ENCODE peak calls at places on chromosomes 16 and 17, in four cellular contexts. One of them, this sample, is unnamed. For H3K4me1, the result is how much of the 10 kb centered on the place peaks cover.

GRCh38 chr17:76812968-76813367 is 55.2 kb upstream of the MGAT5B start:
- DNase-seq in stomach: no peak
- DNase-seq in IMR-90: no peak
- DNase-seq in aorta: no peak
- DNase-seq in this sample: no peak

GRCh38 chr17:78628547-78629435 is 51.6 kb upstream of the DNAH17 start:
- DNase-seq in IMR-90: no peak
- DNase-seq in stomach: no peak
- DNase-seq in aorta: peak
- DNase-seq in this sample: no peak

GRCh38 chr16:75402821-75403475 is 30.4 kb downstream of the CFDP1 start:
- DNase-seq in stomach: no peak
- DNase-seq in aorta: no peak
- DNase-seq in IMR-90: peak
- DNase-seq in this sample: peak

GRCh38 chr17:7072406-7072805 is 7.6 kb downstream of the CLEC10A start:
- DNase-seq in IMR-90: no peak
- DNase-seq in aorta: no peak
- DNase-seq in stomach: no peak
- DNase-seq in this sample: no peak

GRCh38 chr17:48442819-48443218 is 12.8 kb upstream of the SKAP1 start:
- DNase-seq in IMR-90: no peak
- DNase-seq in aorta: no peak
- DNase-seq in stomach: no peak
- DNase-seq in this sample: no peak

GRCh38 chr17:69503711-69504110 is 89.2 kb downstream of the MAP2K6 start:
- DNase-seq in aorta: no peak
- DNase-seq in IMR-90: no peak
- DNase-seq in stomach: no peak
- DNase-seq in this sample: no peak

GRCh38 chr16:16915771-16916170 is 536.8 kb downstream of the NPIPA7 start:
- DNase-seq in stomach: no peak
- DNase-seq in aorta: no peak
- DNase-seq in IMR-90: no peak
- DNase-seq in this sample: no peak

GRCh38 chr16:48054881-48055601 is 100.8 kb downstream of the ABCC12 start:
- DNase-seq in stomach: peak
- DNase-seq in aorta: no peak
- DNase-seq in IMR-90: peak
- DNase-seq in this sample: peak

GRCh38 chr17:75516619-75517276 is 420 bp downstream of the TSEN54 start:
- DNase-seq in IMR-90: no peak
- DNase-seq in aorta: no peak
- DNase-seq in stomach: no peak
- DNase-seq in this sample: no peak

GRCh38 chr17:68957944-68958343 is 2.8 kb upstream of the ABCA8 start:
- DNase-seq in aorta: no peak
- DNase-seq in IMR-90: no peak
- DNase-seq in stomach: no peak
- DNase-seq in this sample: no peak

GRCh38 chr16:12801511-12802042 is 2.1 kb downstream of the CPPED1 start:
- DNase-seq in stomach: no peak
- DNase-seq in IMR-90: peak
- DNase-seq in aorta: no peak
- DNase-seq in this sample: no peak

GRCh38 chr16:53950677-53951076 is 246.7 kb downstream of the FTO start:
- DNase-seq in IMR-90: no peak
- DNase-seq in stomach: no peak
- DNase-seq in aorta: no peak
- DNase-seq in this sample: no peak

GRCh38 chr17:64103751-64104364 is 26.1 kb downstream of the ERN1 start:
- DNase-seq in aorta: no peak
- DNase-seq in IMR-90: peak
- DNase-seq in stomach: no peak
- DNase-seq in this sample: no peak

GRCh38 chr16:54062361-54063346 is 223.9 kb downstream of the IRX3 start:
- DNase-seq in IMR-90: no peak
- DNase-seq in aorta: no peak
- DNase-seq in stomach: no peak
- DNase-seq in this sample: no peak

GRCh38 chr16:50023626-50024025 is 1.4 kb upstream of the CNEP1R1 start:
- DNase-seq in aorta: no peak
- DNase-seq in IMR-90: no peak
- DNase-seq in stomach: no peak
- DNase-seq in this sample: no peak

DNA sequence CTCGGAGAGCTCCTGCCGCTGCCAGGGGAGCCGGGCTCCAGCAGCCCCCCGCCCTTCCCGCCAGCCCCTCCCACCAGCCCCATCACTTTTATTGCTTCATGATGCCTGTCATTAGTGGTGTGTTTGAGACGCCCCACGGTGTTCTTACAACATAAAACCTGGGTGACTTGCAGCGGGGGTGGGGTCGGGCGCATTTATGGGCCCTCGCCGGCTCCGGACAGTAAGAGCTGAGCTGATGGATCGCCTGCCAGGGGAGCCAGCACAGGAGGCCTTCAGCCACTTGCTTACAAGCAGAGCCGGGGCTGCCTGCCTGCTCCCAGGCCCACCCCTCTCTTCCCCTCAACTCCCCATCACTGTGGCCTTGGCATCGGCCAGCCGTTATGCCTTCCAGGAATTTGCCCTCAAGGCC is 82.9 kb upstream of the CBX4 start:
- DNase-seq in stomach: no peak
- DNase-seq in aorta: no peak
- DNase-seq in IMR-90: no peak
- DNase-seq in this sample: peak
- H3K4me1 ChIP-seq in stomach: half or more
- H3K4me1 ChIP-seq in aorta: under half
- H3K4me1 ChIP-seq in IMR-90: under half
- H3K4me1 ChIP-seq in this sample: under half

GRCh38 chr16:82264781-82265180 is 94.8 kb upstream of the MPHOSPH6 start:
- DNase-seq in stomach: no peak
- DNase-seq in aorta: no peak
- DNase-seq in IMR-90: no peak
- DNase-seq in this sample: no peak
- H3K4me1 ChIP-seq in stomach: under half
- H3K4me1 ChIP-seq in aorta: under half
- H3K4me1 ChIP-seq in IMR-90: under half
- H3K4me1 ChIP-seq in this sample: under half

DNA sequence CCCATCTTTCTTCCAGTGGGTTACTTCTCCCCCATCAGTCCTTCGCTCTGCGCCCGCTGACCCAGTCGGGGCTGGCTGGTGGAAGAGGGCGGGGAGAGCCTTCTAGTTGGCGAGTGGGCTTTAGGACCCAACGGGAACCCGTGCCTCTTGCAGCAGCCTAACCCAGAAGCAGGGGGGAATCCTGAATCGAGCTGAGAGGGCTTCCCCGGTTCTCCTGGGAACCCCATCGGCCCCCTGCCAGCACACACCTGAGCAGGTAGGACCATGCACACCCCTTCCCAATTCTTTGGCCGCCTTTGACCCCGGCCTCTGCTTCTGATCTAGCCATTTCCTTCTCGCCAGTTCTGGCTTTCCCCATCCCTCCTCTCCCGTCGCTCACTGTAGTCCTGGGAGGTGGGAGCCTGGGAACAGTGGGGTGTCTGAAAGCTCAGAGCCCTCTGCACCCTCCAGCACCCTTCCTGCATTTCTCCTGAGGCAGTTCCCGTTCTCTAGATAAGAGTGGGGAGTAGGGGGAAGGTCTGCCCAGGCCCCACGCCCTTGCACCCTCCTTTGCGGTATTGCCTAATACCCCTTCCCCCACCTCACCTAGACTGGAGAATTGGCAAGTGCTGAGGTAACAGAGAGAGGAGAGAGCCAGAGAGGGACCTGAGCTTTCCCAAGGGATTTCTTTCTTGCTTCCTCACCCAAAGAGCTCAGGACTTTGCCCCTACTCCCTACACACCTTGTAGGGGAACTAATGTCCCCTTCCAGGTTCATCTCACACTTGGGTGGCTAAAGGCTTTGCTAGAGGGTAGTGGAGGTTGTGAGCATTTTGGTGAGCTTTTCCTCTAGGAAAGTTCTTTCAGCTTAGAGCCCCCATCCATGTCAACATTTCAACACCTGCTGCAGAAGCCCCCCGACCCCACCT is at the start of gene RARA:
- DNase-seq in IMR-90: no peak
- DNase-seq in aorta: no peak
- DNase-seq in stomach: peak
- DNase-seq in this sample: peak
- H3K4me1 ChIP-seq in IMR-90: half or more
- H3K4me1 ChIP-seq in aorta: under half
- H3K4me1 ChIP-seq in stomach: half or more
- H3K4me1 ChIP-seq in this sample: under half

DNA sequence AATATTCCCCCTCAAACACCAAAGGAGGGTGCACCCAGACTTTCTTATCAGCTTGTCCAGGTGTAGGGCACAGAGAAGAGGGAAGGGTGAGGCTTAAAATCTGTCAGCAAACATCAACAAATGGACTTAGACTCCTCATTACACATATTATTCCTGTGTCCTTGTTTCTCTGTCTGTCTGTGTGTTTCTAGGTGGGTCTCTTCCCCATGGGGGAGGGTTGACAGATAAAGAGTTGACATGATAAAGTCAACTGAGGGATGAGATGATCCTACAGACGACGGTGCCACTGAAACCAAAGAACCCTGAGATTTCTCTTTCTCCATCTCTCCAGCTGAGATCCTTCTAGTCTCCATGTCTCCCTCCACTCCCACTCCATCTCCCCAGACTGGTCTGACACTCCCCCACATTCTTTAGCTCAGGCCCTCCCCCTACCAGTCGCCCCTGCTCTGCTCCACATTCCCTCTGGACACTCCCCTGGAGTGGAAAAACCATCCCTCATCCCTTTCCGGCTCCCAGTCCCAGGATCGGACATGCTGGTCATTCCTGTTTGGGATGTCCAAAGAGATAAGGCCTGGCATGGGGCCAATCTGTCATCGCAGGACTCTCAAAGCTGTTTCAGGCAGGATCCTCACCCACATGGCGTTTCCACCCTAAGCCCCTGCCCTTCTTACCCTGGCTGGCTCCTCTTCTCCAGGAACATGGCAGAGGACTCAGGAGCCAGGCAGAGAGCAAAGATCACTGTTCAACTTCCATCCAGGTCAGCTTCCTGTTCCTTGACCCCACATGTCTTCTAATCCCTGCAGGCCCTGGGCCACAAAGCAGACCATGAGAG is 2.9 kb upstream of the ITGA3 start:
- DNase-seq in aorta: peak
- DNase-seq in IMR-90: peak
- DNase-seq in stomach: peak
- DNase-seq in this sample: peak
- H3K4me1 ChIP-seq in aorta: under half
- H3K4me1 ChIP-seq in IMR-90: under half
- H3K4me1 ChIP-seq in stomach: half or more
- H3K4me1 ChIP-seq in this sample: under half

GRCh38 chr16:88781140-88782077 is 3.6 kb downstream of the PIEZO1 start:
- DNase-seq in aorta: no peak
- DNase-seq in IMR-90: no peak
- DNase-seq in stomach: no peak
- DNase-seq in this sample: no peak

GRCh38 chr16:88779406-88780099 is 5.5 kb downstream of the PIEZO1 start:
- DNase-seq in IMR-90: no peak
- DNase-seq in stomach: no peak
- DNase-seq in aorta: no peak
- DNase-seq in this sample: no peak

GRCh38 chr16:88778541-88779065 is 6.4 kb downstream of the PIEZO1 start:
- DNase-seq in stomach: no peak
- DNase-seq in aorta: no peak
- DNase-seq in IMR-90: no peak
- DNase-seq in this sample: no peak

GRCh38 chr16:88782454-88783390 is 2.3 kb downstream of the PIEZO1 start:
- DNase-seq in IMR-90: peak
- DNase-seq in aorta: no peak
- DNase-seq in stomach: no peak
- DNase-seq in this sample: no peak

GRCh38 chr16:88780100-88781062 is 4.6 kb downstream of the PIEZO1 start:
- DNase-seq in aorta: no peak
- DNase-seq in stomach: no peak
- DNase-seq in IMR-90: no peak
- DNase-seq in this sample: no peak
- H3K4me1 ChIP-seq in aorta: under half
- H3K4me1 ChIP-seq in stomach: half or more
- H3K4me1 ChIP-seq in IMR-90: under half
- H3K4me1 ChIP-seq in this sample: under half

DNA sequence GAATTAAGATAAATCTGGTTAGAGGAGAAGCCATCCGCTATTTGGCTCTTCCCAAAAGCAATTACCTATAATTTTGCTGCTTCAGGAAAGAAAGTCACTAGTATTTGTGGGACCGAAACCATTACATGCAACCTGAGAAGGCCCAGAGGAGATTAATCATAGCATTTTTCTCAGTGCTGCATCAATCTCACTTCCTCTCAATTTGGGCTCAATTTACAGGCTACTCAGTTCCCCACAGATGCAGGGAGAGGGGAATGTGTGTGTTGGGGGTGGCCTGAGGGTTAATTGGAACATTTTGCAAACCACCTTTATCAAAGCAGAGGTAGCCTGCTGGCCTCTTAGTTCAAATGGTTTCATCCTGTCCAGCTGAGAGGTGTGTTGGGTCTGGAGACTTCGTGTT is 394.7 kb upstream of the ASIC2 start:
- DNase-seq in stomach: no peak
- DNase-seq in IMR-90: no peak
- DNase-seq in aorta: no peak
- DNase-seq in this sample: no peak
- H3K4me1 ChIP-seq in stomach: under half
- H3K4me1 ChIP-seq in IMR-90: under half
- H3K4me1 ChIP-seq in aorta: under half
- H3K4me1 ChIP-seq in this sample: under half